ENCODE peak calls at places on chromosomes 7 and 10, in four cellular contexts. S, W, T and X are unnamed samples.

GRCh38 chr7:132548489-132549078 is 27.7 kb downstream of the PLXNA4 start:
- DNase-seq in T (no peak), W (no peak), S (no peak), X (no peak)

GRCh38 chr10:52284416-52285013 is 29.6 kb upstream of the DKK1 start:
- DNase-seq in S (no peak), W (no peak), T (no peak), X (peak)

GRCh38 chr7:132564090-132564489 is 12.2 kb downstream of the PLXNA4 start:
- DNase-seq in T (no peak), W (no peak), S (no peak), X (no peak)

GRCh38 chr10:125849448-125849847 is 26.1 kb downstream of the BCCIP start:
- DNase-seq in S (no peak), W (no peak), T (no peak), X (no peak)

GRCh38 chr7:38374507-38374906 is 101.1 kb upstream of the TARP start:
- DNase-seq in T (peak), W (no peak), S (peak), X (no peak)

GRCh38 chr7:50681451-50682045 is 101.1 kb downstream of the GRB10 start:
- DNase-seq in W (no peak), S (no peak), T (no peak), X (no peak)

GRCh38 chr7:37784015-37784414 is 64.4 kb upstream of the NME8 start:
- DNase-seq in T (no peak), S (no peak), W (no peak), X (peak)

GRCh38 chr10:31590023-31590800 is 271.2 kb downstream of the ZEB1 start:
- DNase-seq in S (no peak), T (no peak), W (no peak), X (no peak)

GRCh38 chr7:1641661-1642260 is 28.3 kb upstream of the ELFN1 start:
- DNase-seq in S (no peak), T (no peak), W (no peak), X (no peak)

GRCh38 chr7:1640376-1641172 is 29.5 kb upstream of the ELFN1 start:
- DNase-seq in W (no peak), T (peak), S (no peak), X (no peak)

GRCh38 chr7:1641173-1641572 is 28.9 kb upstream of the ELFN1 start:
- DNase-seq in W (no peak), T (peak), S (no peak), X (no peak)

GRCh38 chr7:1643270-1644092 is 26.6 kb upstream of the ELFN1 start:
- DNase-seq in W (no peak), S (no peak), T (no peak), X (no peak)

GRCh38 chr7:1642291-1642728 is 27.8 kb upstream of the ELFN1 start:
- DNase-seq in W (no peak), T (peak), S (no peak), X (no peak)
- H3K4me2 ChIP-seq in W (no peak), T (no peak), S (no peak), X (no peak)

GRCh38 chr7:98892609-98893008 is 14.3 kb downstream of the TRRAP start:
- DNase-seq in S (no peak), T (no peak), W (no peak), X (no peak)
- TF ChIP-seq GABPA in S (no peak), T (no peak), W (no peak), X (no peak)

GRCh38 chr7:2116903-2117680 is 115.7 kb downstream of the MAD1L1 start:
- DNase-seq in W (no peak), S (no peak), T (no peak), X (no peak)
- TF ChIP-seq SRF in W (no peak), S (no peak), T (no peak), X (no peak)

GRCh38 chr7:95436407-95436806 is 1.6 kb upstream of the PON2 start:
- DNase-seq in S (no peak), T (no peak), W (no peak), X (no peak)
- H3K4me2 ChIP-seq in S (no peak), T (no peak), W (no peak), X (no peak)

DNA sequence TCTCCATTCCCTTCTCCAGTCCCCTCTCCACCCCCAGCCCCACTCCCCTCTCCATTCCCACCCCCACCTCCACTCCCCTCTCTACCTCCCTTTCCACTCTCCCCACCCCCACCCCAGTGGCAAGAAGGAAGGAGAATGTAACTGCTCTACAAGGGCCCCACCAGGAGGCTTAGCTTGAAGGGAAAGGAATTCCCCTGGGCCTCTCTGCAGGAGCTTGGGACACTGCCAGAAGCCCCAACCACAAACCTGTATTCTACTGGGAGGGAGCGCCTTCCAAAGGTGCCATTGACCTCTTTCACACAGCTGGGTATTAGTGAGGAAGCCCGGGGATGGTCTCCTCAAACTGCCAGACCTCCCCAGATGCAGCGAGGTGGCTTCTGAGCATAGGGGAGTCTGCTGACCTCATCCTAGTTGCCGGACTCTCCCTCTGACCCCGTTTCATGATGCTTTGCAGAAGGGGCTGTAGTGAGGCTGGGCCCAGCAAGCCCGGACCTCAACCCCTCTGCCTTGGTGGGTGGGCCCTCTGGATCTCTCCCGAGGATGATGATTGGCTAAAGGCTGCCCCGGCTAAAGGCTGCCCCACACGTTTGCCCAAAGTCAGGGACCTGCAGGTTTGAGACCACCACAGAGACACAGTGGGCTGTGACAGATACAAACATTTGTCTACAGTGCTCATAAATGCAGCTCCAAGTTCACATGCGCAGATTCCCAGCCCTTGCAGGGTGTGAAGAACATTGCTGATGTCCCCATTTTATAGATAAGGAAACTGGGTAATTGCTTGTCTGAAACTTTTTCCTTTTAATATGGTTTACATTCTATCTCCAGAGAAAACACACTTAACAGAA is 2.9 kb downstream of the DEPP1 start:
- DNase-seq in T (peak), S (peak), W (no peak), X (no peak)
- TF ChIP-seq GABPA in T (no peak), S (no peak), W (no peak), X (no peak)

DNA sequence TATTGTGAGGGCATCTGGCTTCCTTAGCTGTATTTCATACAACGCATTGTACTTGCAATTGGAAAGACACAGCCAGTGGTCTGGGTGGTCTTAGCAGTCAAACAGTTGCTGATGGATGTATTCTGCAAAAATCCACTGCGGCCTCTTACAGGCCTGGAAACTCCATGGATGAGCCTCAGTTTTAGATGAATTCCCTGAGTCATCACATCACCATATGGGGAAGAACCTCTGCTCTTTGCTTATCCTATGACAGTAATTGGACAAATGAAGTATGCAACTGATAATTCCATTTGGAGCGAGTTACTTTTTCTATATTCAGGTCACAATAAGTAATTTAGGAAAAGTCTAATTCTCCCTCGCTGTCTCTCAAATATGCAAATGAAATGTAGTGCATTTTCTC is 78.7 kb downstream of the WDFY4 start:
- DNase-seq in S (no peak), W (no peak), T (no peak), X (no peak)
- TF ChIP-seq SRF in S (no peak), W (no peak), T (no peak), X (no peak)

GRCh38 chr10:11261687-11262086 is 244.0 kb downstream of the CELF2 start:
- DNase-seq in W (no peak), T (no peak), S (no peak), X (no peak)
- H3K4me2 ChIP-seq in W (no peak), T (no peak), S (no peak), X (no peak)

DNA sequence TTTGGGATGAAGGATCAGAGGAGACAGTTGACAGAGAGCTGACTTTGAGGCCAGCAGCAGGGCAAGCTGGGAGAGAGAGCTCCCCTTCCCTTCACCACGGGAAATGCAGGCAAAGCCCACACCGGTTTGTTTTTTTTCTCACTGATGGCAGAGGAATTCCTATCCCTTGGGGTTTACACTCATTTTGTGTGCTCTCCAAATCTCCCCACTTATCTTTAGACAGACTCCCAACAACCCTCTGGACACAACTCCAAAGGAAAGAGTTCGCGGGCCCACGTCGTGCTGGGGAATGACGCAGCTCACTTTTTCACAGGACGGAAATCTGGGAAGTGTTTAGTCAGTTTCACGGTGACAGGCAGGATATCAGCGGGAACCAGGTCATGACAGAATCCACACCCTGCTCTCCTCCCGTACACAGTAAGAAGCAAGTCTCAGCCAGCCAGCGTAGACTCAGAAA is 68.3 kb upstream of the FAM171A1 start:
- DNase-seq in S (peak), W (no peak), T (peak), X (no peak)
- TF ChIP-seq GABPA in S (no peak), W (no peak), T (no peak), X (no peak)

DNA sequence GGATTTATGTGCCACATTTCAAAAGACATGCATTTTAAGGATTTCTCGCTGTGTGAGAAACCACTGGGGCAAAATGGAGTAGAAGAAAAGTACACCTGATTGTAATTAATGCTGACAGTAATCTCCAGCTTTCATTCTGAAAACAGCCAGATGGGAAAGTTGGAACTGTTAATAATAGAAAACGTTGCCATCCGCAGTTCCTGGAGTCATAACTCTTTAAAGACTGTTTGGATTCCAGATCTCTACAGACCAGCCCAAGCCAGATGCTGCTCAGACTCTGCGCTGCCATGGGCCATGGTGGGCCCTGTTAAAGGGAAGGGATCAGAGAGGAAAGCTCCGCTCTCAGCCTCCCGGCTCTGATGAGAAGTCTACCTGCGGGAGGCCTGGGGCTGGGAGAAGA is 217.0 kb upstream of the GLI3 start:
- DNase-seq in S (no peak), T (no peak), W (no peak), X (no peak)
- TF ChIP-seq SRF in S (no peak), T (no peak), W (no peak), X (no peak)

GRCh38 chr10:23367896-23368685 is 23.5 kb upstream of the C10orf67 start:
- DNase-seq in W (no peak), S (no peak), T (no peak), X (no peak)

GRCh38 chr10:23371073-23371472 is 26.5 kb upstream of the C10orf67 start:
- DNase-seq in W (no peak), S (no peak), T (no peak), X (no peak)

GRCh38 chr10:23373156-23373555 is 28.6 kb upstream of the C10orf67 start:
- DNase-seq in T (no peak), W (no peak), S (no peak), X (no peak)

GRCh38 chr10:23370106-23370505 is 25.5 kb upstream of the C10orf67 start:
- DNase-seq in T (no peak), S (no peak), W (no peak), X (no peak)

GRCh38 chr10:23368816-23369640 is 24.4 kb upstream of the C10orf67 start:
- DNase-seq in S (no peak), T (no peak), W (no peak), X (peak)
- H3K4me2 ChIP-seq in S (no peak), T (no peak), W (no peak), X (peak)